ENCODE peak calls at places on chromosomes 5 and 9, in four cellular contexts. F, A, E and D are unnamed samples.
A peak's percentile ranks its signal among the peaks of the same experiment; 100 is the strongest.

GRCh38 chr5:9348296-9348996 is 197.4 kb downstream of the SEMA5A start:
- DNase-seq in F (no peak), A (no peak), E (no peak), D (no peak)

GRCh38 chr9:68515304-68516017 is 25.2 kb downstream of the TMEM252 start:
- DNase-seq in F (no peak), E (no peak), A (no peak), D (no peak)

GRCh38 chr5:132772291-132773070 is 4.6 kb downstream of the SEPTIN8 start:
- DNase-seq in E (no peak), F (no peak), A (no peak), D (no peak)

GRCh38 chr5:85132269-85132668 is 747.6 kb upstream of the EDIL3 start:
- DNase-seq in A (no peak), F (no peak), E (no peak), D (no peak)

GRCh38 chr9:83034587-83034986 is 28.4 kb downstream of the RASEF start:
- DNase-seq in E (no peak), A (no peak), F (no peak), D (no peak)

GRCh38 chr9:105127863-105128220 is 116.6 kb upstream of the SLC44A1 start:
- DNase-seq in F (no peak), E (peak; percentile 72), A (no peak), D (no peak)

GRCh38 chr5:6783787-6784186 is 70.6 kb downstream of the TENT4A start:
- DNase-seq in A (no peak), E (no peak), F (no peak), D (no peak)

GRCh38 chr5:14417232-14417730 is 164.3 kb upstream of the OTULINL start:
- DNase-seq in F (no peak), E (no peak), A (no peak), D (no peak)

GRCh38 chr5:96331210-96331609 is 101.8 kb downstream of the PCSK1 start:
- DNase-seq in A (no peak), E (no peak), F (no peak), D (no peak)

GRCh38 chr5:15959560-15960164 is 219.9 kb downstream of the MARCHF11 start:
- DNase-seq in A (no peak), F (no peak), E (no peak), D (no peak)

GRCh38 chr9:91589101-91589553 is 165.5 kb upstream of the NFIL3 start:
- DNase-seq in A (no peak), E (peak; percentile 1), F (no peak), D (no peak)

GRCh38 chr5:170633235-170634041 is 129.6 kb downstream of the KCNIP1 start:
- DNase-seq in A (no peak), F (peak; percentile 27), E (peak; percentile 20), D (no peak)

GRCh38 chr5:43400082-43400481 is 12.1 kb downstream of the CCL28 start:
- DNase-seq in E (no peak), F (no peak), A (no peak), D (no peak)

GRCh38 chr5:43401827-43402226 is 10.4 kb downstream of the CCL28 start:
- DNase-seq in A (no peak), F (peak; percentile 72), E (no peak), D (no peak)

DNA sequence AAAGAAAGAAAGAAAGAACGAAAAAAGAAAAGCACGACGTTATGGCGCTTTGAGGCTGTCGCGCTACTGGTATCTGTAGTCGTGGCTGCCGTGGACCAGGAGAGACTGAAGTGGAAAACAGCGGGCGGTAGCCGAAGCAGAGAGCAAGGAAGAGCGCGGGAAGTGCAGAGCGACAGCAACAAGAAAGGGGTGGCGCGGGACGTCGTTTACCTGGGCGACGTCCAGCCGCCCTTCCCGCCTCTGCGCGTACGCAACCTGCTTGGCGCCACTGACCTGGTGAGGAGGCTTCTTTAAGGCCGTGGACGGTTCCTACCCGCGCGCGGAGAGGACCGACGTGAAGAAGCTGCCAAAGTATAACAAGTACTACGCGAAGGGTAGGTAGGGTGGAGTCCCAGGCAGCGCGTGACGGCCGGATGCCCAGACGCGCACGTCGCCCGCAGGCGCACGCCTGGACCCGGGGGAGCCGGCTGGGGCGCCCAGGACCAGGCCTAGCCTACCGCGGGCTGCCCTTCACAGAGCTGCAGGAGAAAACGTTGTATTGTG is 15.4 kb downstream of the CCL28 start:
- DNase-seq in E (peak; percentile 17), A (no peak), F (no peak), D (no peak)
- TF ChIP-seq SUZ12 in E (no peak), A (no peak), F (no peak), D (no peak)

DNA sequence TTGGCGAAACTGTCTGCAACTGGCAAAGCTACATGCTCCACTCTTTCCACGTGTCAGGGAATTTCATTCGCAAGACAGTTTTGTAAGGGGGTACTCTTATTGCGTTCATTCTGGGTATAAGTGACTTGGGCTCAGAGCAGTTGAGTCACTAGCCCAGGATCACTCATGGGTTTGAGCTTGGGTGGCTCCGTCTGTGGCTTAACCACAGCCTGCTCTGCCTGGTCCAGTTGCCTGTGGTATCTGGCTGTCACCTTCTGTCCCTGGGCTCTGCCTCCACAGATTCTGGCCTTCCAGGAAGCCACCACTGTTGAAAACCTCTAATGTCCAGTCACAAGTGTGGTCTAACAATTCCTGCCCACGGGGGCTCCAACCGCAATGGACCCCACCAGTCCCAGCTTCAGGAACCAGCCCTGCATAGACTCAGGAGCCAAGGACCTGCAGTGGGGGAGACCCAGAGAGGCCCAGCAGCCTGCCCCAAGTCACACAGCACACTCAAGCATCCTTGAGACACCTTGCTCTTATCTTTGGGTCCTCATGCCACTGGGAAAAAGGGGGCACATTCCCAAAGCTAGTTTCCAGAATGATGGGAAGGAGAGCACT is 10.4 kb downstream of the KIF12 start:
- DNase-seq in F (no peak), A (no peak), E (no peak), D (no peak)
- H3K27me3 ChIP-seq in F (no peaks in the 10 kb centered on the region), A (no peaks in the 10 kb centered on the region), E (no peaks in the 10 kb centered on the region), D (no peaks in the 10 kb centered on the region)

DNA sequence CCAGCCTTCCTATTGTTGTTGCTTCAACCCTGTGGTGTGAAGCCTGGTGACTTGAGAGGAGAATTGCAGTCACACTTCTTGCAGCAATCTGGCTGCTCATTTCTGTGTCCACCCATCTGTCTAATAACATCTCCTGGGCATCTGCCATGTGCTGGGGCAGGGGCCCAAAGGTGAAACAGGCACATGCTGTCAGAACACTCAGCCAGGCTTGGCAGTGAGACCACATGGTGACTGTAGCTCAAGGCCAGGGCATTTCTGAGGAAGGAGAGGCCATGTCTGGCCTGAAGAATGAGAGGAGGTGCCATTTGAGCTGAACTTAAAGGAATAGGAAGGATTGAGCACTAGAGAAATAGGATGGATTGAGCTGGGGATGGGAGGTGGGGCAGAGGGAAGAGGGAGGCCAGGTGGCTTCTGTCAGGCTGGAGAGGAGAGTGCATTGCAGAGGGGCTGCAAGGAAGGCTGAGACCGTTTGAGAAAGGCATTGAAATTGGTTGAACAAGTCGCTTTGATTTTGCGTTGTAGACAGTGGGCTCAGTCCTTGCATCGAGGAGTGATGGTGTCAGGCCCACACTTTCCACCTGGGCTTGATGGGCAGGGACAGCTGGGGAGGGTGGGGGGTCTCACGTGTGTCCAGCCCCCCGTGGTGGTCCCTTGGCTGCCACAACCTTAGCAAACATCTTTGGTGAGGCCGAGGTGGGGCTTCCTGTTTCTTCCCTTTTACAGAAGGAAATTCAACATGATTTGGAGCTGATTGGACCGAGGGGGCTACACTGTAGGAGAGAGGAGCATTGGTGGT is 222.4 kb downstream of the CACNA1B start:
- DNase-seq in F (no peak), E (no peak), A (peak; percentile 30), D (no peak)
- H3K9me3 ChIP-seq in F (no peaks in the 10 kb centered on the region), E (no peaks in the 10 kb centered on the region), A (peaks cover 15% of the 10 kb centered on the region), D (no peaks in the 10 kb centered on the region)

DNA sequence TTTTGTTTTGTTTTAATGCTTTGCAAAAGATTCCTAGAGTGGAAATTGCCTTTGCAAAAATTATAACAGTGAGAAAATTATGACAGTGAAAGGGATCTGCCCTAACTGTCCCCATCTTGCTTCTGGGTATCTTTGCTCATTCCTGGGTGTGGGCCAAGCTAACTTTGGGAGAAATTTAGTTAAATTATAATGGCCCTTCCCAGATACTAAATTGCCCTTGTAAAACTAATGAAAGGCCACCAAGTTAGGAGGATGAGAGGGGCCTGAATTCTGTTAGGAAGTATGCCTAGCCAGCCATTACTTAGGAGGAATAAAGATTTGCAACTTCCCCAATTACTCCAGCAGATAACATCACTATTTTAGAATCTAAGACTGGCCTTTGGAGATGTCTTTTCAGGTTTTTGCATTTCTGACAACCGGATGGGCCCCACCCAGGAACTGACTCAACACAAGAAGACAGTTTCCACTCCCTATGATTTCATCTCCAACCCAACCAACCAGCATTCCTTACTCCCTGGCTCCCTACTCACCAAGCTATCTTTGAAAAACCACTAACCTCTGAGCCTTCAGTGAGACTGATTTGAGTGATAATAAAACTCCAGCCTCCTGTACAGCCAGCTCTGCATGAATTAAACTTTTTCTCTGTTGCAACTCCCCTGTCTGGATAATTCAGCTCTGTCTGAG is 7.1 kb upstream of the IL12B start:
- DNase-seq in F (no peak), E (no peak), A (no peak), D (no peak)
- TF ChIP-seq SUZ12 in F (no peak), E (no peak), A (no peak), D (no peak)

DNA sequence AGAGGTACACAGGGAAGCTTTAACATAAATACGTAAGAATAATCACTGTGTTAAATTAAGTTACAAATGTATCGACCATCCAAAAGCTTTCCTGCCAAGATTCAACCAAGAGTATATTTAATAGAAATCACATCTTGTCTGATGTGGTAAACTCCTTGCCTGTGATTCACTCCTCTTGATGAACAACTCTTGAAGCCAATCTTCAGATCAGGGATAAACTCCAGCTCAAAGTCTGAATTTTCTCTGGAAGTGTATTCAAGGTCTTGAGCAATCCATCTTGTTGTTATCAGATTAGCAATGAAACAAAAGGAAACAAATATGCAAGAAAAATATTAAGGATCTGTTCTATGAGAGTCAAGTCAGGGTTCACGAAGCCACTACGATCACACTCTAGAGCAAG is 170.0 kb upstream of the ADAMTS16 start:
- DNase-seq in A (no peak), E (no peak), F (no peak), D (no peak)
- H3K27me3 ChIP-seq in A (no peaks in the 10 kb centered on the region), E (no peaks in the 10 kb centered on the region), F (no peaks in the 10 kb centered on the region), D (no peaks in the 10 kb centered on the region)

GRCh38 chr5:2759696-2760461 is 8.4 kb upstream of the IRX2 start:
- DNase-seq in F (no peak), A (peak; percentile 44), E (no peak), D (no peak)

GRCh38 chr5:2756764-2757163 is 5.3 kb upstream of the IRX2 start:
- DNase-seq in E (no peak), A (no peak), F (no peak), D (no peak)

GRCh38 chr5:2758632-2759031 is 7.2 kb upstream of the IRX2 start:
- DNase-seq in E (no peak), F (no peak), A (no peak), D (no peak)

GRCh38 chr5:2757563-2758311 is 6.3 kb upstream of the IRX2 start:
- DNase-seq in A (peak; percentile 48), E (no peak), F (no peak), D (no peak)

GRCh38 chr5:2759091-2759490 is 7.6 kb upstream of the IRX2 start:
- DNase-seq in F (no peak), A (no peak), E (no peak), D (no peak)
- H3K9me3 ChIP-seq in F (no peaks in the 10 kb centered on the region), A (peaks cover 5% of the 10 kb centered on the region), E (no peaks in the 10 kb centered on the region), D (peaks cover 44% of the 10 kb centered on the region)

GRCh38 chr5:110752953-110753352 is 14.1 kb downstream of the SLC25A46 start:
- DNase-seq in A (no peak), E (peak; percentile 33), F (no peak), D (no peak)

GRCh38 chr5:110751902-110752762 is 13.3 kb downstream of the SLC25A46 start:
- DNase-seq in A (no peak), F (no peak), E (peak; percentile 96), D (no peak)

GRCh38 chr5:110753620-110754019 is 14.8 kb downstream of the SLC25A46 start:
- DNase-seq in E (no peak), F (no peak), A (no peak), D (no peak)

GRCh38 chr5:110757118-110757729 is 18.4 kb downstream of the SLC25A46 start:
- DNase-seq in F (peak; percentile 38), E (no peak), A (no peak), D (peak; percentile 9)

GRCh38 chr5:110754181-110754580 is 15.4 kb downstream of the SLC25A46 start:
- DNase-seq in F (no peak), E (no peak), A (no peak), D (no peak)
- TF ChIP-seq SUZ12 in F (no peak), E (no peak), A (no peak), D (no peak)

GRCh38 chr5:176784218-176785165 is 25.9 kb upstream of the UNC5A start:
- DNase-seq in A (peak; percentile 64), E (no peak), F (peak; percentile 15), D (peak; percentile 42)
- H3K27me3 ChIP-seq in A (peaks cover 2% of the 10 kb centered on the region), E (peaks cover 2% of the 10 kb centered on the region), F (peaks cover 15% of the 10 kb centered on the region), D (peaks cover 12% of the 10 kb centered on the region)